ENCODE peak calls at places on chromosomes 6 and 20, in four cellular contexts. I, Y, H and Q are unnamed samples.
A peak's percentile ranks its signal among the peaks of the same experiment; 100 is the strongest.

GRCh38 chr6:129469070-129469662 is 240.8 kb downstream of the ARHGAP18 start:
- DNase-seq in I (no peak), Y (peak; percentile 6), H (no peak), Q (no peak)

GRCh38 chr20:36525620-36526365 is 15.5 kb upstream of the MYL9 start:
- DNase-seq in I (no peak), Y (no peak), H (no peak), Q (no peak)

GRCh38 chr20:37365760-37366638 is 20.1 kb downstream of the SRC start:
- DNase-seq in I (no peak), Y (no peak), H (no peak), Q (no peak)

GRCh38 chr6:170208171-170208601 is 82.7 kb downstream of the DLL1 start:
- DNase-seq in I (no peak), Y (no peak), H (no peak), Q (no peak)

GRCh38 chr6:28947831-28948270 is 24.1 kb upstream of the TRIM27 start:
- DNase-seq in I (no peak), Y (peak; percentile 94), H (no peak), Q (peak; percentile 2)

GRCh38 chr20:19492937-19493336 is 265.1 kb upstream of the RIN2 start:
- DNase-seq in I (no peak), Y (no peak), H (no peak), Q (no peak)

GRCh38 chr6:38612386-38612965 is 27.3 kb downstream of the BTBD9 start:
- DNase-seq in I (peak; percentile 72), Y (no peak), H (peak; percentile 72), Q (peak; percentile 74)

GRCh38 chr6:139764498-139764986 is 390.1 kb upstream of the CITED2 start:
- DNase-seq in I (peak; percentile 93), Y (peak; percentile 88), H (peak; percentile 93), Q (peak; percentile 91)

GRCh38 chr6:117118490-117118889 is 146.9 kb upstream of the VGLL2 start:
- DNase-seq in I (no peak), Y (no peak), H (no peak), Q (no peak)

GRCh38 chr6:85678000-85678601 is 35.4 kb upstream of the SYNCRIP start:
- DNase-seq in I (no peak), Y (peak; percentile 1), H (no peak), Q (no peak)

GRCh38 chr6:67606905-67607828 is 1027.9 kb upstream of the ADGRB3 start:
- DNase-seq in I (peak; percentile 39), Y (peak; percentile 44), H (peak; percentile 93), Q (peak; percentile 73)

GRCh38 chr6:109308018-109308492 is 74.2 kb downstream of the CD164 start:
- DNase-seq in I (peak; percentile 85), Y (peak; percentile 60), H (peak; percentile 70), Q (peak; percentile 42)

GRCh38 chr20:4038047-4038459 is 22.7 kb upstream of the RNF24 start:
- DNase-seq in I (peak; percentile 87), Y (peak; percentile 35), H (peak; percentile 82), Q (peak; percentile 68)

GRCh38 chr6:44043479-44044153 is 83.6 kb downstream of the MRPL14 start:
- DNase-seq in I (peak; percentile 68), Y (no peak), H (peak; percentile 37), Q (no peak)

GRCh38 chr6:109059591-109060021 is 35.0 kb downstream of the SESN1 start:
- DNase-seq in I (peak; percentile 72), Y (peak; percentile 29), H (no peak), Q (peak; percentile 60)

GRCh38 chr20:23668477-23668951 is 20.3 kb downstream of the CST4 start:
- DNase-seq in I (peak; percentile 70), Y (peak; percentile 83), H (peak; percentile 60), Q (peak; percentile 82)

GRCh38 chr6:150201285-150201684 is 58.4 kb downstream of the PPP1R14C start:
- DNase-seq in I (no peak), Y (no peak), H (no peak), Q (no peak)

GRCh38 chr20:57605045-57605444 is 15.2 kb downstream of the ZBP1 start:
- DNase-seq in I (no peak), Y (no peak), H (no peak), Q (no peak)

GRCh38 chr20:16528078-16528477 is 45.2 kb downstream of the KIF16B start:
- DNase-seq in I (peak; percentile 76), Y (peak; percentile 93), H (peak; percentile 95), Q (peak; percentile 56)

GRCh38 chr6:71544906-71545305 is 256.3 kb downstream of the OGFRL1 start:
- DNase-seq in I (no peak), Y (no peak), H (no peak), Q (no peak)

GRCh38 chr20:44973053-44973452 is 6.7 kb downstream of the STK4 start:
- DNase-seq in I (no peak), Y (peak; percentile 80), H (no peak), Q (peak; percentile 17)

GRCh38 chr6:170222498-170223471 is 68.1 kb downstream of the DLL1 start:
- DNase-seq in I (no peak), Y (peak; percentile 20), H (no peak), Q (no peak)

GRCh38 chr20:39631557-39631956 is 669.4 kb downstream of the DHX35 start:
- DNase-seq in I (no peak), Y (no peak), H (no peak), Q (no peak)

GRCh38 chr6:107318100-107318736 is 141.1 kb downstream of the PDSS2 start:
- DNase-seq in I (peak; percentile 73), Y (peak; percentile 53), H (peak; percentile 71), Q (peak; percentile 70)

GRCh38 chr6:51892750-51893149 is 194.7 kb downstream of the PKHD1 start:
- DNase-seq in I (no peak), Y (peak; percentile 29), H (no peak), Q (no peak)

GRCh38 chr20:31485450-31486339 is 10.6 kb downstream of the REM1 start:
- DNase-seq in I (peak; percentile 96), Y (no peak), H (peak; percentile 36), Q (peak; percentile 60)

GRCh38 chr6:111429571-111429970 is 53.4 kb downstream of the REV3L start:
- DNase-seq in I (no peak), Y (no peak), H (no peak), Q (no peak)

GRCh38 chr6:21596379-21597242 is 3.1 kb downstream of the SOX4 start:
- DNase-seq in I (peak; percentile 66), Y (peak; percentile 66), H (peak; percentile 77), Q (peak; percentile 85)

GRCh38 chr6:93829009-93829408 is 409.6 kb upstream of the EPHA7 start:
- DNase-seq in I (no peak), Y (no peak), H (no peak), Q (no peak)

GRCh38 chr6:17945111-17945510 is 42.3 kb downstream of the KIF13A start:
- DNase-seq in I (no peak), Y (peak; percentile 17), H (no peak), Q (peak; percentile 59)

DNA sequence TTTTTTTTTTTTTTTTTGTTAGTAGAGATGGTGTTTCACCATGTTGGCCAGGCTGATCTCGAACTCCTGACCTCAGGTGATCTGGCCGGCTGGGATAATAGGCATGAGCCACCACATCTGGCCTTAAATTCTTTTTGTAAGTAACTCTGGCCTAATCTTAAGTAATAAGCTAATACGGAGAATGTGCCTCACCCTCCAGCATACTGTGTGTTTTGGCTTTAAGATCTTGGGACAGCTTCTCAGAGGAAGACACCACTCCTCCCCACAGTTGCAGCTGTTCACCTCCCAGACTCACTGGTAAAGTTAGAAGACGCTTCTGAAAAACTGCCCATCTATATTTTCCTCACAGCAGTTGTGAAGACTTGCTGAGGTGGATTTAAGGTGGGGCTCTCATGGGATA is 120.8 kb downstream of the CCDC170 start:
- DNase-seq in I (no peak), Y (no peak), H (no peak), Q (no peak)
- H3K27me3 ChIP-seq in I (no peaks in the 10 kb centered on the region), Y (no peaks in the 10 kb centered on the region), H (no peaks in the 10 kb centered on the region), Q (no peaks in the 10 kb centered on the region)

DNA sequence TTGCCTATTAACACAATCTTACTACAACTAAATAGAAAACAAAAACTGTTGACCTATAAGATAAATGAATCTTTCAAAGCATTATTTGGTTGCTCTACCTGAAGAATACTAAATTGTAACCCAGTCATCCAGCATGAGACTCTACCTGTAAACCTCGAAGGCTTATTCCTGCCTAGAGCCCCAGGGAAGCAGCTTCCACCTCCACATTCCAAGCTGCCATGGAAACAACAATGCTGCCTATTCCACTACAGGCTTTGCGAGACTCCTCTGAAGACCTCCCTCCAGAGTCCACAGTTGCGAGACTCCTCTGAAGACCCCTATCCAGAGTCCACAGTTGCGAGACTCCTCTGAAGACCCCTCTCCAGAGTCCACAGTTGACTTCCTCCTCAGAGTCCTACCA is 15.7 kb downstream of the GMDS start:
- DNase-seq in I (no peak), Y (no peak), H (no peak), Q (no peak)
- H3K4me1 ChIP-seq in I (no peaks in the 10 kb centered on the region), Y (peaks cover 44% of the 10 kb centered on the region), H (peaks cover 3% of the 10 kb centered on the region), Q (peaks cover 7% of the 10 kb centered on the region)

GRCh38 chr6:53557005-53557715 is 12.3 kb upstream of the GCLC start:
- DNase-seq in I (no peak), Y (no peak), H (no peak), Q (no peak)
- H3K9me3 ChIP-seq in I (no peaks in the 10 kb centered on the region), Y (peaks cover 36% of the 10 kb centered on the region), H (no peaks in the 10 kb centered on the region), Q (peaks cover 23% of the 10 kb centered on the region)

GRCh38 chr20:61263084-61263695 is 11.1 kb downstream of the CDH4 start:
- DNase-seq in I (peak; percentile 22), Y (peak; percentile 15), H (peak; percentile 34), Q (peak; percentile 38)

GRCh38 chr20:61267241-61267640 is 15.2 kb downstream of the CDH4 start:
- DNase-seq in I (no peak), Y (no peak), H (no peak), Q (no peak)

GRCh38 chr20:61271273-61272221 is 19.5 kb downstream of the CDH4 start:
- DNase-seq in I (no peak), Y (no peak), H (peak; percentile 31), Q (no peak)

GRCh38 chr20:61263938-61264337 is 11.9 kb downstream of the CDH4 start:
- DNase-seq in I (no peak), Y (no peak), H (no peak), Q (no peak)

GRCh38 chr20:61268024-61268423 is 16.0 kb downstream of the CDH4 start:
- DNase-seq in I (no peak), Y (no peak), H (no peak), Q (no peak)
- H3K27me3 ChIP-seq in I (no peaks in the 10 kb centered on the region), Y (peaks cover 14% of the 10 kb centered on the region), H (no peaks in the 10 kb centered on the region), Q (peaks cover 11% of the 10 kb centered on the region)

GRCh38 chr6:26223213-26223612 is 136.0 kb downstream of the HFE start:
- DNase-seq in I (peak; percentile 32), Y (peak; percentile 28), H (peak; percentile 30), Q (peak; percentile 62)

GRCh38 chr6:26218824-26219223 is 131.6 kb downstream of the HFE start:
- DNase-seq in I (no peak), Y (no peak), H (no peak), Q (no peak)

GRCh38 chr6:26222587-26222986 is 135.4 kb downstream of the HFE start:
- DNase-seq in I (no peak), Y (no peak), H (no peak), Q (no peak)

GRCh38 chr6:26221186-26221585 is 134.0 kb downstream of the HFE start:
- DNase-seq in I (no peak), Y (no peak), H (no peak), Q (no peak)

GRCh38 chr6:26220353-26220970 is 133.2 kb downstream of the HFE start:
- DNase-seq in I (no peak), Y (no peak), H (no peak), Q (no peak)
- H3K4me1 ChIP-seq in I (peaks cover 12% of the 10 kb centered on the region), Y (peaks cover 23% of the 10 kb centered on the region), H (peaks cover 2% of the 10 kb centered on the region), Q (peaks cover 21% of the 10 kb centered on the region)